ENCODE peak calls at places on chromosomes 7 and 10, in seven cellular contexts. V, R, A, D, J, G and H are unnamed samples.
A peak's percentile ranks its signal among the peaks of the same experiment; 100 is the strongest.

GRCh38 chr7:129090307-129090907 is 35.5 kb upstream of the TNPO3 start:
- DNase-seq in D (no peak), J (no peak), A (no peak), R (no peak), G (no peak), V (no peak), H (no peak)

GRCh38 chr7:113100091-113100723 is 13.6 kb upstream of the GPR85 start:
- DNase-seq in A (peak; percentile 21), D (no peak), R (peak; percentile 80), V (no peak), G (no peak), J (no peak), H (no peak)

GRCh38 chr7:106393564-106393963 is 108.8 kb upstream of the NAMPT start:
- DNase-seq in D (no peak), A (no peak), J (no peak), G (no peak), R (no peak), V (no peak), H (no peak)

GRCh38 chr10:62172465-62172864 is 96.2 kb downstream of the RTKN2 start:
- DNase-seq in G (no peak), R (no peak), V (no peak), A (no peak), J (no peak), D (no peak), H (no peak)

GRCh38 chr10:75398630-75399460 is 2.7 kb downstream of the ZNF503 start:
- DNase-seq in J (no peak), V (peak; percentile 83), R (peak; percentile 50), A (peak; percentile 33), D (no peak), G (no peak), H (no peak)

GRCh38 chr10:132027423-132027983 is 38.2 kb upstream of the JAKMIP3 start:
- DNase-seq in G (no peak), V (no peak), D (peak; percentile 33), A (no peak), J (no peak), R (peak; percentile 8), H (no peak)

GRCh38 chr10:30705086-30705624 is 75.6 kb upstream of the LYZL2 start:
- DNase-seq in R (no peak), D (no peak), J (peak; percentile 45), A (no peak), V (no peak), G (no peak), H (no peak)

GRCh38 chr7:4962872-4963775 is 4.1 kb upstream of the MMD2 start:
- DNase-seq in A (no peak), V (no peak), J (no peak), D (no peak), R (no peak), G (no peak), H (no peak)

GRCh38 chr7:151485006-151485732 is 34.5 kb downstream of the RHEB start:
- DNase-seq in G (no peak), A (no peak), D (peak; percentile 58), R (peak; percentile 70), J (peak; percentile 53), V (no peak), H (no peak)

GRCh38 chr7:30166155-30166840 is 31.5 kb downstream of the MTURN start:
- DNase-seq in G (no peak), D (no peak), A (no peak), V (no peak), R (no peak), J (no peak), H (no peak)

GRCh38 chr10:14879055-14879800 is 562 bp downstream of the SUV39H2 start:
- DNase-seq in J (peak; percentile 62), G (no peak), R (peak; percentile 11), A (no peak), V (peak; percentile 52), D (peak; percentile 40), H (peak; percentile 71)

GRCh38 chr10:86759073-86759672 is 2.8 kb downstream of the BMPR1A start:
- DNase-seq in V (no peak), R (no peak), A (no peak), G (no peak), J (no peak), D (no peak), H (no peak)

GRCh38 chr10:113872139-113873030 is 17.9 kb downstream of the NHLRC2 start:
- DNase-seq in G (no peak), A (no peak), R (no peak), D (no peak), V (no peak), J (no peak), H (no peak)

GRCh38 chr10:103193820-103194529 is 903 bp upstream of the NT5C2 start:
- DNase-seq in G (no peak), D (peak; percentile 75), J (no peak), V (no peak), R (peak; percentile 83), A (no peak), H (no peak)

GRCh38 chr7:83166781-83167180 is 4.1 kb upstream of the PCLO start:
- DNase-seq in A (no peak), G (no peak), V (no peak), D (no peak), J (no peak), R (no peak), H (no peak)

GRCh38 chr10:119297207-119297968 is 90.0 kb downstream of the GRK5 start:
- DNase-seq in R (peak; percentile 27), J (no peak), D (no peak), V (no peak), A (no peak), G (no peak), H (peak; percentile 22)

GRCh38 chr10:88122571-88122970 is 259.1 kb downstream of the PTEN start:
- DNase-seq in G (no peak), D (no peak), R (no peak), V (no peak), A (no peak), J (no peak), H (no peak)

GRCh38 chr7:2106920-2107319 is 125.8 kb downstream of the MAD1L1 start:
- DNase-seq in J (no peak), V (peak; percentile 81), G (no peak), R (peak; percentile 28), D (no peak), A (peak; percentile 43), H (no peak)

GRCh38 chr7:30424536-30424935 is 54.0 kb downstream of the NOD1 start:
- DNase-seq in J (no peak), A (no peak), R (no peak), D (no peak), V (peak; percentile 4), G (no peak), H (no peak)

GRCh38 chr10:51698473-51699063 is 827 bp downstream of the CSTF2T start:
- DNase-seq in J (no peak), V (no peak), R (no peak), G (no peak), A (peak; percentile 15), D (no peak), H (no peak)

GRCh38 chr10:131751827-131752775 is 148.7 kb upstream of the PPP2R2D start:
- DNase-seq in V (peak; percentile 79), A (no peak), J (no peak), R (no peak), D (no peak), G (no peak), H (no peak)

GRCh38 chr10:20059084-20059835 is 243.0 kb downstream of the PLXDC2 start:
- DNase-seq in V (no peak), J (no peak), G (no peak), D (no peak), R (peak; percentile 21), A (no peak), H (no peak)

GRCh38 chr10:29026065-29026797 is 262.6 kb upstream of the LYZL1 start:
- DNase-seq in J (no peak), R (no peak), V (peak; percentile 35), G (no peak), D (no peak), A (no peak), H (no peak)

GRCh38 chr7:127514499-127514898 is 70.9 kb downstream of the GCC1 start:
- DNase-seq in D (peak; percentile 53), V (peak; percentile 53), A (no peak), G (no peak), J (no peak), R (peak; percentile 56), H (no peak)

GRCh38 chr7:96321041-96321669 is 743 bp downstream of the SLC25A13 start:
- DNase-seq in R (peak; percentile 85), D (peak; percentile 93), A (peak; percentile 81), G (peak; percentile 79), J (peak; percentile 80), V (peak; percentile 81), H (peak; percentile 79)

GRCh38 chr10:82150123-82150900 is 275.3 kb downstream of the NRG3 start:
- DNase-seq in D (peak; percentile 56), J (peak; percentile 3), V (peak; percentile 21), G (no peak), A (peak; percentile 14), R (peak; percentile 8), H (peak; percentile 26)

GRCh38 chr7:111003883-111004282 is 87.0 kb upstream of the LRRN3 start:
- DNase-seq in D (no peak), R (no peak), G (no peak), V (no peak), A (no peak), J (no peak), H (no peak)